ENCODE peak calls at places on chromosomes 7 and 10, in four cellular contexts. N is endodermal cell, Q is AG04450, R is esophagus muscularis mucosa. S is an unnamed sample.
A peak's percentile ranks its signal among the peaks of the same experiment; 100 is the strongest.

GRCh38 chr7:143487566-143487965 is 9.9 kb downstream of the TAS2R41 start:
- DNase-seq in Q (no peak), R (no peak), N (no peak), S (no peak)

GRCh38 chr10:60044221-60044620 is 137.9 kb upstream of the CCDC6 start:
- DNase-seq in Q (no peak), R (no peak), N (no peak), S (no peak)

GRCh38 chr7:122412886-122413285 is 108.3 kb upstream of the FEZF1 start:
- DNase-seq in R (no peak), N (no peak), Q (no peak), S (peak; percentile 46)

GRCh38 chr10:100650693-100651092 is 94.7 kb upstream of the PAX2 start:
- DNase-seq in Q (no peak), N (no peak), R (no peak), S (no peak)

GRCh38 chr10:124117879-124118278 is 24.5 kb upstream of the CHST15 start:
- DNase-seq in N (no peak), R (no peak), Q (no peak), S (no peak)

GRCh38 chr10:77501846-77502251 is 135.8 kb downstream of the KCNMA1 start:
- DNase-seq in N (no peak), Q (no peak), R (no peak), S (no peak)

GRCh38 chr10:5812283-5813090 is 747 bp downstream of the GDI2 start:
- DNase-seq in N (peak; percentile 75), R (no peak), Q (no peak), S (no peak)

GRCh38 chr10:78991187-78991586 is 77.6 kb upstream of the ZMIZ1 start:
- DNase-seq in Q (no peak), N (no peak), R (no peak), S (no peak)

GRCh38 chr7:106369349-106369748 is 84.6 kb upstream of the NAMPT start:
- DNase-seq in Q (peak; percentile 33), R (no peak), N (no peak), S (peak; percentile 49)

GRCh38 chr7:51035696-51036095 is 253.0 kb upstream of the GRB10 start:
- DNase-seq in R (no peak), Q (no peak), N (no peak), S (no peak)

GRCh38 chr7:47474937-47475879 is 106.7 kb downstream of the TNS3 start:
- DNase-seq in Q (peak; percentile 81), N (peak; percentile 90), R (no peak), S (peak; percentile 89)

GRCh38 chr7:148914208-148914777 is 30.2 kb upstream of the EZH2 start:
- DNase-seq in N (no peak), Q (peak; percentile 56), R (no peak), S (no peak)

GRCh38 chr7:137846588-137847417 is at the start of gene DGKI:
- DNase-seq in N (peak; percentile 79), Q (no peak), R (no peak), S (no peak)

GRCh38 chr10:47147186-47147585 is 152.8 kb upstream of the GDF10 start:
- DNase-seq in N (no peak), Q (no peak), R (no peak), S (no peak)

GRCh38 chr7:22153427-22154106 is 203.4 kb downstream of the RAPGEF5 start:
- DNase-seq in R (no peak), Q (no peak), N (no peak), S (no peak)

GRCh38 chr7:116671681-116672595 is at the start of gene MET:
- DNase-seq in Q (peak; percentile 21), R (no peak), N (peak; percentile 90), S (no peak)

GRCh38 chr10:88979153-88979562 is 11.4 kb upstream of the FAS start:
- DNase-seq in R (no peak), Q (no peak), N (peak; percentile 66), S (peak; percentile 46)

GRCh38 chr10:60975716-60976115 is 31.7 kb upstream of the RHOBTB1 start:
- DNase-seq in Q (no peak), N (no peak), R (no peak), S (no peak)

GRCh38 chr10:76430330-76430729 is 998.9 kb downstream of the LRMDA start:
- DNase-seq in N (no peak), Q (no peak), R (no peak), S (no peak)

GRCh38 chr10:67262675-67263074 is 336.8 kb downstream of the LRRTM3 start:
- DNase-seq in R (no peak), N (no peak), Q (no peak), S (no peak)

GRCh38 chr7:100166317-100166940 is 2.0 kb downstream of the GAL3ST4 start:
- DNase-seq in Q (no peak), R (no peak), N (peak; percentile 49), S (no peak)

GRCh38 chr7:25887266-25887665 is 264.7 kb upstream of the NFE2L3 start:
- DNase-seq in Q (no peak), N (no peak), R (no peak), S (no peak)

GRCh38 chr7:73978681-73979563 is 49.1 kb upstream of the ELN start:
- DNase-seq in N (peak; percentile 92), R (peak; percentile 88), Q (no peak), S (no peak)
- TF ChIP-seq CTCF in N (peak; percentile 83), R (no peak), Q (peak; percentile 37), S (peak; percentile 31)

DNA sequence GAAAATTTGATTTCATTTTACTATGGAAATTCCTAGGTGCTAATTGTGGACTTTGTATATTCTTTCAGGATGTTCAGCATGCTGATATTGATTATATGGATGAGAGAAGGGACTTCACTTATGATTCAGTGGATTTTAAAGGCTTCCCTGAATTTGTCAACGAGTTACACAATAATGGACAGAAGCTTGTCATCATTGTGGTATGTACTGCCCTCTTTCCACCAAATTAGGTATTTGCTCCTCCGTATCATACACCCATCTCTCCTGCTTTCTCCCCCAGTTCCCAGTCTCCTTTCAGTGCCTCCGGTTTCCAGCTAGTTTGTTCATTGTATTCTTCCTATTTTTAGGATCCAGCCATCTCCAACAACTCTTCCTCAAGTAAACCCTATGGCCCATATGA is 34.6 kb downstream of the MGAM start:
- DNase-seq in R (no peak), N (no peak), Q (no peak), S (no peak)
- TF ChIP-seq CTCF in R (no peak), N (peak; percentile 57), Q (no peak), S (no peak)

GRCh38 chr7:90595801-90596683 is at the start of gene CDK14:
- DNase-seq in R (no peak), N (peak; percentile 92), Q (no peak), S (no peak)
- TF ChIP-seq CTCF in R (peak; percentile 57), N (peak; percentile 67), Q (peak; percentile 46), S (peak; percentile 33)

GRCh38 chr10:51260376-51260775 is 186.1 kb downstream of the PRKG1 start:
- DNase-seq in R (no peak), N (no peak), Q (no peak), S (no peak)

DNA sequence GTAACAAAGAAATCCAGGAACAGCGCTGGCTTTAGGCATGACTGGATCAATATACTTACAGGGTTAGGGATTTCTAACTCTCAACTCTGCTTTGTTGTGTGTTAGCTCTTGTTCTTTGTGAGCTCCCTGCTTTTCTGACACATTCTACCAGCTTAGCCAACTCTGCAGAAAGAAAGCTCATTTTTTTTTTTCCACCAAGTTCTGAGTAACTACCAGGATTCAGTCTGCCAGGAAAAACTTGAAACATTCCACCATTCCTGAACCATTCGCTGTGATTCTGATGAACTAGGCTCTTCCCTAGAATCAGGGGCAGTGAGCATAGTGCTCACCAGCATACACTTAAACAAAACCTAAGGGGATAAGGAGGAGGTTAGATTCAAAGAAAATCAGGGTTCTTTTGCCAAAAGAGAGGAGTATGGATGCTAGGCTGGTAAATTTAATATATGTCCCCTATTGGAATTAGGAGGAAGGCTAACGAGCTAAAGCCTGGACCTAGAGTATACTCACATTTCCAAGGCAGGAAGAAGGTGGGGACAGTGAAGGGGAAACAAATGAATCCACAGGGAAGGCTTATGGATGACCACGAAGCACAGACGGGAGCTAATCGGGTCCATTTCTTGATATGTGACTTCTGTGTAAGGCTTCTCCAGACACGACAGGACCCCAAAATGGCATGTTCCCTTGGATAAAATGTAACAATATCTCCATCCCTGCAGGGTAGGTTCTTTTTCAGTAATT is 183.4 kb downstream of the PRKG1 start:
- DNase-seq in Q (no peak), R (no peak), N (no peak), S (no peak)
- TF ChIP-seq CTCF in Q (no peak), R (no peak), N (no peak), S (no peak)

DNA sequence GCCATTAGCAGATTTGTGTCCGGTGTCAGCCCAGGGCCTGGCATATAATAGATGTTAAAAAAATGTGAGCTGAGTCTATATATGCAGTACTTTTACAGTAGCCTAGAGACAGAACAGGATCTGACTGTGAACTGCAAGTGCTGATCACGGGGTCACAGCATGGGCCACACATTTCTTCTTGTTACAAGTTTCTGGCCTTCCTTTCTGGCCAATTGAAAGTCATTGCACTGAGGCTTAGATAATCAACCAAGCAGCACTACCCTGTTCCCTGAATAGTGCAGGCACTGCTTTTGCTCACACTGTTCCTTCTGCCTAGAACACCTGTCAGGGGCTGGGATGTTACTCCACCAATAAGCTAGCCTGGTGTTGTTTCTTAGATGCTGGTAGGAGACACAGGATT is 5.4 kb upstream of the MARVELD1 start:
- DNase-seq in N (no peak), Q (no peak), R (no peak), S (no peak)
- TF ChIP-seq CTCF in N (no peak), Q (no peak), R (no peak), S (no peak)

GRCh38 chr10:11407939-11408338 is 203.5 kb downstream of the USP6NL start:
- DNase-seq in Q (no peak), N (no peak), R (no peak), S (no peak)

GRCh38 chr10:11415095-11415494 is 196.4 kb downstream of the USP6NL start:
- DNase-seq in Q (no peak), R (no peak), N (peak; percentile 30), S (no peak)

GRCh38 chr10:11409357-11409756 is 202.1 kb downstream of the USP6NL start:
- DNase-seq in N (peak; percentile 57), R (no peak), Q (no peak), S (no peak)

GRCh38 chr10:11414314-11415038 is 197.0 kb downstream of the USP6NL start:
- DNase-seq in Q (no peak), N (peak; percentile 22), R (no peak), S (no peak)

DNA sequence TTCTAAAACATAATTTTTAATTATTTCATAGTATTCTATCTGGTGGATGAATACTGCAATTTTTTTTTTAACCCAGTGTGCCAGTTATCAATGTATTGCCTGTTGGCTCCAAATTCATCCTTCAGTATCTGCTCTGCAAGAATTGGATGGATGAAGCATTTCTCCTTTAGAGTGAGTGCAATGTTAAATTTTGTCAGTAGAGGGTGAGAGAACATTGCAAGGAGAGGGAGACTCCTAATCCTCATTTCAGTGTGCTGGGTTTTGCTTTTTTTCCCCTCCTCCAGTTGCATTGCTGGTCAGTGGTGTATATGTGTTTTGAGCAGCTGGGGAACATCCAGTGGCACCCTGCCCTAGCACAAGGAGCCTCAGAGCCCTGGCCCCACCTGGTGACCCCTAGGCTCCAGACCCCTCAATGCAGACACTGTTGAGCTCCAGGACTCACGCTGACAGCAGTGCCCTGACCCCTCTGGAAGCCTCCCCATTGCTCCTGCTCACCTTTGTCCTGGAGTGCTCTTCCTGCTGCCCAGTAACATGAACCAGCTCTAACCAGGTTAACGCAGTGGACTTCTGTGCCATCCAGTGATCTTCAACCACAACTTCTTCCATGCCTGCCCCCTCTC is 199.4 kb downstream of the USP6NL start:
- DNase-seq in Q (no peak), N (peak; percentile 41), R (no peak), S (no peak)
- TF ChIP-seq CTCF in Q (peak; percentile 18), N (peak; percentile 62), R (no peak), S (no peak)

S was measured in AG09319.